ENCODE peak calls at places on chromosomes 5 and 9, in seven cellular contexts. H is choroid plexus epithelial cell; T is GM19239; W is nucleus accumbens; C is left ventricle myocardium superior; V is stimulated activated CD4-positive, alpha-beta T cell treated with anti-CD3 and anti-CD28 coated beads, TNF-alpha, amount 100 ng/mL, for 1 hour; N is amniotic epithelial cell. E is an unnamed sample.

GRCh38 chr9:10366171-10366779 is 246.5 kb downstream of the PTPRD start:
- DNase-seq in V (no peak), W (no peak), T (no peak), N (peak; percentile 49), C (no peak), H (peak; percentile 60), E (peak; percentile 21)

GRCh38 chr9:5879419-5880181 is 11.1 kb upstream of the MLANA start:
- DNase-seq in N (peak; percentile 97), V (no peak), H (peak; percentile 75), C (no peak), T (no peak), W (no peak), E (no peak)

GRCh38 chr5:176796970-176797369 is 13.4 kb upstream of the UNC5A start:
- DNase-seq in N (no peak), W (no peak), H (no peak), C (no peak), V (no peak), T (no peak), E (no peak)

GRCh38 chr9:76757274-76757673 is 7.0 kb upstream of the PCA3 start:
- DNase-seq in T (no peak), H (no peak), C (no peak), W (no peak), V (no peak), N (no peak), E (no peak)

GRCh38 chr9:114230068-114230467 is 74.7 kb downstream of the COL27A1 start:
- DNase-seq in W (no peak), V (no peak), C (no peak), N (no peak), T (no peak), H (no peak), E (no peak)

GRCh38 chr5:180084638-180085561 is 13.3 kb upstream of the RNF130 start:
- DNase-seq in V (no peak), N (no peak), C (no peak), W (no peak), T (no peak), H (no peak), E (no peak)

GRCh38 chr5:159096555-159097460 is 2.9 kb downstream of the EBF1 start:
- DNase-seq in V (no peak), T (no peak), C (no peak), N (no peak), H (no peak), W (no peak), E (no peak)

GRCh38 chr9:134932171-134932570 is 14.5 kb upstream of the FCN1 start:
- DNase-seq in V (no peak), N (no peak), C (no peak), W (no peak), H (no peak), T (no peak), E (no peak)

E was measured in NCI-H1436 treated with DMSO at 0.1 percent for 48 hours.